ENCODE peak calls at places on chromosomes 6 and 20, in four cellular contexts. Q is sigmoid colon, C is uterus, O is MM.1S. B is an unnamed sample.

GRCh38 chr6:89117285-89118108 is at the start of gene SRSF12:
- DNase-seq in C (no peak), O (peak), Q (no peak), B (peak)

GRCh38 chr6:10426781-10427279 is 12.0 kb upstream of the TFAP2A start:
- DNase-seq in C (no peak), Q (no peak), O (no peak), B (no peak)

GRCh38 chr20:25543068-25543467 is 42.3 kb downstream of the NINL start:
- DNase-seq in Q (no peak), O (no peak), C (no peak), B (no peak)

GRCh38 chr6:115271434-115271833 is 789.3 kb downstream of the FRK start:
- DNase-seq in C (no peak), Q (no peak), O (no peak), B (no peak)

GRCh38 chr6:95133578-95133977 is 443.8 kb upstream of the MANEA start:
- DNase-seq in O (no peak), C (no peak), Q (no peak), B (no peak)

GRCh38 chr6:106715922-106716321 is 86.5 kb downstream of the QRSL1 start:
- DNase-seq in Q (no peak), C (no peak), O (no peak), B (no peak)

GRCh38 chr6:44657201-44657824 is 269.8 kb downstream of the CDC5L start:
- DNase-seq in O (no peak), Q (no peak), C (no peak), B (no peak)

GRCh38 chr6:126531273-126531672 is 191.4 kb downstream of the CENPW start:
- DNase-seq in Q (no peak), C (no peak), O (no peak), B (no peak)

GRCh38 chr20:64045346-64046011 is 4.0 kb downstream of the SOX18 start:
- DNase-seq in O (no peak), C (no peak), Q (no peak), B (no peak)

GRCh38 chr6:121748850-121749249 is 313.4 kb downstream of the GJA1 start:
- DNase-seq in Q (no peak), O (no peak), C (no peak), B (no peak)

GRCh38 chr6:1136415-1136774 is 175.5 kb upstream of the FOXQ1 start:
- DNase-seq in O (no peak), Q (no peak), C (no peak), B (no peak)

GRCh38 chr6:152233547-152234320 is 403.4 kb downstream of the SYNE1 start:
- DNase-seq in Q (no peak), O (no peak), C (no peak), B (no peak)

GRCh38 chr6:84052204-84052882 is 18.8 kb downstream of the MRAP2 start:
- DNase-seq in O (no peak), C (no peak), Q (no peak), B (no peak)

GRCh38 chr6:46015119-46015968 is at the start of gene CLIC5:
- DNase-seq in C (no peak), O (peak), Q (no peak), B (peak)

GRCh38 chr20:32282461-32282860 is 5.0 kb downstream of the KIF3B start:
- DNase-seq in Q (no peak), O (no peak), C (no peak), B (no peak)

GRCh38 chr6:97437087-97437486 is 154.1 kb upstream of the MMS22L start:
- DNase-seq in O (no peak), Q (no peak), C (no peak), B (no peak)

GRCh38 chr6:145732788-145733187 is 2.5 kb downstream of the EPM2A start:
- DNase-seq in O (no peak), C (no peak), Q (no peak), B (no peak)

GRCh38 chr6:41375598-41376151 is 40.3 kb downstream of the NCR2 start:
- DNase-seq in O (no peak), C (no peak), Q (no peak), B (no peak)

GRCh38 chr6:147820520-147820919 is 312.0 kb downstream of the SAMD5 start:
- DNase-seq in C (no peak), Q (no peak), O (no peak), B (no peak)

GRCh38 chr6:84867521-84867920 is 103.1 kb upstream of the TBX18 start:
- DNase-seq in C (no peak), Q (no peak), O (no peak), B (no peak)

GRCh38 chr6:152720964-152721363 is 23.3 kb downstream of the MYCT1 start:
- DNase-seq in C (no peak), O (no peak), Q (no peak), B (no peak)

GRCh38 chr6:157982580-157983438 is 1.1 kb downstream of the SYNJ2 start:
- DNase-seq in Q (peak), C (peak), O (peak), B (peak)

GRCh38 chr6:129748901-129749748 is 39.1 kb upstream of the ARHGAP18 start:
- DNase-seq in C (no peak), O (peak), Q (no peak), B (no peak)

GRCh38 chr20:32189123-32189410 is 18.5 kb downstream of the PLAGL2 start:
- DNase-seq in Q (no peak), O (no peak), C (no peak), B (no peak)

GRCh38 chr20:17403496-17403895 is 127.7 kb downstream of the BFSP1 start:
- DNase-seq in O (no peak), C (no peak), Q (no peak), B (no peak)

GRCh38 chr6:5205877-5206840 is 54.6 kb downstream of the LYRM4 start:
- DNase-seq in O (no peak), C (peak), Q (peak), B (no peak)

GRCh38 chr6:31103136-31103535 is 9.2 kb downstream of the C6orf15 start:
- DNase-seq in C (no peak), Q (no peak), O (no peak), B (no peak)

GRCh38 chr20:34862724-34863123 is 9.9 kb downstream of the GGT7 start:
- DNase-seq in O (no peak), C (no peak), Q (no peak), B (no peak)

GRCh38 chr6:30915591-30915946 is 1.5 kb downstream of the VARS2 start:
- DNase-seq in Q (no peak), O (peak), C (peak), B (peak)

GRCh38 chr6:50030777-50031562 is 9.2 kb upstream of the DEFB110 start:
- DNase-seq in C (no peak), Q (no peak), O (no peak), B (peak)
- TF ChIP-seq CTCF in C (no peak), Q (no peak), O (peak), B (peak)

DNA sequence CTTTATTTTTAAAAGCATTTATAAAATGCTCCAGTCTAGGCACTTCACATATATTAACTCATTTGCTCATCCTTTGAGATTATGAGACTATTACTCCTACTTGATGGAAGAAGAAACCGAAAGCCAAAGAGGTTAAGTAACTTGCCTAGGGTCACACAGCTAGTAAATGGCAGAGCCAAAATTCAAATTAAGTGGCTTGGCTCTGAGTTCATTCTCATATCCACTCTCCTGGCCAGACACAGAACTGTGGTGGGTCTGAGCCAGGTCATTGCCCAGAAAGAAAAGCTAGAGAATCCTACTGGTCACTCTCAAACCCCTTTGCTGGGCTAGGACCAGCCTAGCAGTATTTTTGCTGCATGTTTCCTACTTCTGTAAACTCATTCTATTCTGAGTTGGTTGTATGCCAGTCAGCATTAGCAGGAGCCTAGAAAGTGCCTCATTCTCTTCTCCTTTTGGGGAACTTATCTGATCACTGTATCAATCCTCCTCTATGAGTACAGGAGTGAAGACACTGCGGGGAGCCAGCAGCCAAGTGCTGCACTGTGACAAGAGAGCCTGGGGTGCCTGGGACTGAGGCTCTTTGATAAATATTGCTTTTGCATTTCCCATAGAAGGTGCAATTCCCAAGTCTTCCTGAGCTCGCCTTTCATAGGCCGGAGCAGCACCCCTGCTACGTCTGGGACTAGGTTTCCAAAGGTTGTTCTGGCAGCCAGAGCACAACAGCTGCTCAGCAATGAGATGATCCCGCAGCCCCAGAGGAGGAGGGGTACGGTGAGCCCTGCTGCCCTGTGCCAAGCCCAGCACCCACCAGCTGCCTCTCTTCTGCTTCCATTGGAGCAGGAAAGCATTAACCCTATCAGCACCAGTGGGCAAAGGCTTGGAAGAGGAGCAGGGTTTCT is 728.3 kb downstream of the MAFB start:
- DNase-seq in O (peak), C (no peak), Q (peak), B (no peak)
- TF ChIP-seq CTCF in O (no peak), C (no peak), Q (no peak), B (no peak)

GRCh38 chr6:119979862-119980261 is 630.3 kb upstream of the MAN1A1 start:
- DNase-seq in C (no peak), O (peak), Q (no peak), B (no peak)
- TF ChIP-seq CTCF in C (no peak), O (peak), Q (no peak), B (no peak)

GRCh38 chr6:35064508-35065440 is 76.4 kb downstream of the TCP11 start:
- DNase-seq in O (no peak), C (no peak), Q (no peak), B (no peak)
- TF ChIP-seq CTCF in O (no peak), C (no peak), Q (no peak), B (no peak)